ENCODE peak calls at places on chromosomes 16 and 17, in seven cellular contexts. F is AG04450; G is CD8-positive, alpha-beta memory T cell; A is effector memory CD4-positive, alpha-beta T cell; C is lower lobe of right lung; J is cardiac muscle cell; R is ovary. V is an unnamed sample.
A peak's percentile ranks its signal among the peaks of the same experiment; 100 is the strongest.

GRCh38 chr16:51327001-51327400 is 175.9 kb upstream of the SALL1 start:
- DNase-seq in F (peak; percentile 8), G (no peak), A (no peak), C (no peak), J (peak; percentile 58), R (no peak), V (no peak)

GRCh38 chr17:41748275-41748674 is 13.8 kb upstream of the HAP1 start:
- DNase-seq in F (no peak), G (no peak), A (no peak), C (no peak), J (no peak), R (no peak), V (no peak)

GRCh38 chr16:8908779-8909468 is 26.8 kb downstream of the LITAFD start:
- DNase-seq in F (no peak), G (no peak), A (no peak), C (no peak), J (no peak), R (no peak), V (no peak)

GRCh38 chr17:59513934-59514841 is 51.2 kb upstream of the DHX40 start:
- DNase-seq in F (peak; percentile 8), G (no peak), A (no peak), C (peak; percentile 94), J (peak; percentile 94), R (peak; percentile 91), V (peak; percentile 68)

GRCh38 chr17:18319604-18320256 is 4.6 kb downstream of the SMCR8 start:
- DNase-seq in F (peak; percentile 34), G (no peak), A (no peak), C (no peak), J (peak; percentile 77), R (no peak), V (peak; percentile 79)

GRCh38 chr17:80328620-80329380 is 68.1 kb downstream of the RNF213 start:
- DNase-seq in F (no peak), G (no peak), A (no peak), C (no peak), J (no peak), R (no peak), V (no peak)

GRCh38 chr16:6031102-6031501 is 933.5 kb upstream of the EEF2KMT start:
- DNase-seq in F (no peak), G (no peak), A (no peak), C (no peak), J (no peak), R (no peak), V (no peak)

GRCh38 chr16:66934138-66934838 is at the start of gene CIAO2B:
- DNase-seq in F (peak; percentile 43), G (peak; percentile 91), A (peak; percentile 80), C (peak; percentile 93), J (peak; percentile 90), R (peak; percentile 90), V (peak; percentile 90)

GRCh38 chr16:73140944-73141343 is 93.0 kb upstream of the ZFHX3 start:
- DNase-seq in F (no peak), G (no peak), A (no peak), C (no peak), J (no peak), R (no peak), V (no peak)

GRCh38 chr16:73145166-73145565 is 97.2 kb upstream of the ZFHX3 start:
- DNase-seq in F (no peak), G (no peak), A (no peak), C (no peak), J (no peak), R (no peak), V (no peak)

GRCh38 chr16:73142995-73143394 is 95.1 kb upstream of the ZFHX3 start:
- DNase-seq in F (no peak), G (no peak), A (no peak), C (no peak), J (no peak), R (no peak), V (no peak)

GRCh38 chr16:73142069-73142880 is 94.3 kb upstream of the ZFHX3 start:
- DNase-seq in F (no peak), G (no peak), A (no peak), C (no peak), J (no peak), R (no peak), V (no peak)

DNA sequence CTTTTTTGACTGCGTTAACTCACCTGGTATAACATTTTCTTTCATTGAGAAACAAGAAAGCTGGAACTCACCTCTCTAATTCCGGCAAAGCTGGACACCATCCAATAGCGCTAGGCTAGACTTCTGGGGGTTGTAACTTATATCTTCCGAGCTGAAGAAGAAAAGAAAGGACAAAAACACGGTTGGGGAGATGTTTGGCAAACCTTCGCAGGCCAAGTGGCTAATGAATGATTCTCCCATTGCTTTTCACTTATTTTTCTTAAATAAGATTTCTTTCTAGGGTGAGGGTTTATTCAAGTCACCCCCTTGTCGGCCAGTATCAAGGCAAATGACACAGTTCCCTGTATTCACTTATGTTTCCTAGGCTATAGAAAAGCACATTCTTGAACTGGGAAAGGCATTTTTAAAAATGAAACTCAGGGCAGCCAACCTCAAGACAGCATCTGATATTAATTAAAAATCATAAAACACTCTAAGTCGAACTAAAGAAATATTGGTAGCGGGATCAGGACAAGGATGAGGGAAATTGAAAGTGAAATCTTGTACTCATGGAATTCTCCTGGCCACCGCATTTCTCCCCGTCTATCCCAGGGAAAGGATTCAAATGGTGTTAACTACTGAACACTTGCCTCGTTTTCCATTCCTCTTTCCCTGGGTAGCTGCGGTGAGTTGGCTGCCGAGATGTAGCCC is 95.9 kb upstream of the ZFHX3 start:
- DNase-seq in F (no peak), G (no peak), A (no peak), C (no peak), J (peak; percentile 36), R (no peak), V (no peak)
- H3K27ac ChIP-seq in F (no peak overlapping the region), G (no peak overlapping the region), A (no peak overlapping the region), C (peak overlapping the region; percentile 20), J (no peak overlapping the region), R (no peak overlapping the region), V (no peak overlapping the region)

GRCh38 chr17:44384823-44385286 is 4.6 kb downstream of the ITGA2B start:
- DNase-seq in F (no peak), G (no peak), A (no peak), C (no peak), J (peak; percentile 25), R (no peak), V (no peak)

GRCh38 chr17:44383861-44384260 is 5.6 kb downstream of the ITGA2B start:
- DNase-seq in F (no peak), G (no peak), A (no peak), C (no peak), J (no peak), R (no peak), V (no peak)

GRCh38 chr17:44386182-44386525 is 3.3 kb downstream of the ITGA2B start:
- DNase-seq in F (no peak), G (no peak), A (no peak), C (no peak), J (no peak), R (no peak), V (no peak)

GRCh38 chr17:44384281-44384822 is 5.1 kb downstream of the ITGA2B start:
- DNase-seq in F (no peak), G (no peak), A (no peak), C (no peak), J (no peak), R (no peak), V (no peak)

GRCh38 chr17:44385287-44386181 is 3.9 kb downstream of the ITGA2B start:
- DNase-seq in F (peak; percentile 13), G (peak; percentile 81), A (peak; percentile 75), C (peak; percentile 88), J (peak; percentile 82), R (peak; percentile 92), V (peak; percentile 83)
- H3K27ac ChIP-seq in F (no peak overlapping the region), G (peak overlapping the region; percentile 54), A (peak overlapping the region; percentile 32), C (no peak overlapping the region), J (no peak overlapping the region), R (no peak overlapping the region), V (no peak overlapping the region)

DNA sequence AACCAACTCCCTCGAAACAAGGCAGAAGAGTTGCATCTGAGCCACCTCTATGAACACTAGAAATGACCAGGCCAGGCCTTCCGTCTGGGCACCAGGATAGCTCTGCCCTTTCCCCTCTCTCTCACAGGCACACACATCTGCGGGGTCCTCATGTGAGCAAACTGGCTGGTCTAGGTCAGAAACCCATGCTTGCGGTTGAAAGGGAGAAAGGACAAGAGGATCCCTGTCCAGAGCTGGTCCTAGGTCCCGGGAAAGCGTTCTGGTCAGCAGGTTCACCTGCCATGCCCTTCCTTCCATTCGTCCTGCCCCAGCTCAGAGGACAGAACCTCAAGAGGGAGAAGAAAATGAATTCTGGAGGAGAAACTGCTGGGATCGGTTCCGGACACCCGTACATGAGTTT is 2.7 kb downstream of the MNT start:
- DNase-seq in F (no peak), G (peak; percentile 39), A (no peak), C (no peak), J (no peak), R (no peak), V (no peak)
- H3K27ac ChIP-seq in F (peak overlapping the region; percentile 61), G (peak overlapping the region; percentile 33), A (peak overlapping the region; percentile 39), C (peak overlapping the region; percentile 100), J (peak overlapping the region; percentile 98), R (peak overlapping the region; percentile 84), V (no peak overlapping the region)

GRCh38 chr16:57873218-57873617 is 70.9 kb upstream of the KIFC3 start:
- DNase-seq in F (no peak), G (no peak), A (no peak), C (no peak), J (no peak), R (no peak), V (no peak)
- H3K27ac ChIP-seq in F (no peak overlapping the region), G (no peak overlapping the region), A (no peak overlapping the region), C (no peak overlapping the region), J (no peak overlapping the region), R (no peak overlapping the region), V (no peak overlapping the region)

DNA sequence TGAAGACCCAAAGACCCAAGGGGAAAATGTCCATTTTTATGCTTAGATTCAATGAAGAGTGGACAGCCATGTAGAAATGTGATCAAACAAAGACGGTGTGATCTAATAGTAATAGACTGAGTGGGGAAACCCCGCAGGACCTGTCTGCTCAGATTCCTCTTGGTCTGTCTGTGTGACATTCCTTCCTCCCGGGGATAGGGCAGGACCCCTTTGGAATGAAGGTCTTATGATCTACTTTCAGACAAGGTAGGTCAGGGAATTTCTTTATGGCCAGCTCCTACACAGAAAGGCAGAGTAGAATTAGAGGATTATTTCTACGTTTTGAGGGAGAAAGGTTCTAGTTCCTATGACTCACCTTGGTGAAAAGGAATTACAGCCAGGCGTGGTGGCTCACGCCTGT is 267.6 kb downstream of the STX8 start:
- DNase-seq in F (no peak), G (no peak), A (no peak), C (no peak), J (no peak), R (no peak), V (no peak)
- H3K27ac ChIP-seq in F (no peak overlapping the region), G (no peak overlapping the region), A (no peak overlapping the region), C (no peak overlapping the region), J (no peak overlapping the region), R (no peak overlapping the region), V (no peak overlapping the region)

GRCh38 chr17:77890771-77891170 is 67.7 kb upstream of the TNRC6C start:
- DNase-seq in F (no peak), G (peak; percentile 30), A (no peak), C (peak; percentile 31), J (no peak), R (no peak), V (no peak)
- H3K27ac ChIP-seq in F (no peak overlapping the region), G (no peak overlapping the region), A (no peak overlapping the region), C (no peak overlapping the region), J (no peak overlapping the region), R (no peak overlapping the region), V (no peak overlapping the region)

GRCh38 chr17:39208136-39208535 is 8.1 kb downstream of the RPL19 start:
- DNase-seq in F (no peak), G (no peak), A (no peak), C (peak; percentile 73), J (no peak), R (no peak), V (peak; percentile 72)
- H3K27ac ChIP-seq in F (no peak overlapping the region), G (no peak overlapping the region), A (no peak overlapping the region), C (no peak overlapping the region), J (no peak overlapping the region), R (no peak overlapping the region), V (no peak overlapping the region)

GRCh38 chr17:49035470-49036269 is 38.5 kb downstream of the IGF2BP1 start:
- DNase-seq in F (no peak), G (peak; percentile 50), A (no peak), C (peak; percentile 47), J (peak; percentile 66), R (no peak), V (peak; percentile 20)
- H3K27ac ChIP-seq in F (no peak overlapping the region), G (no peak overlapping the region), A (no peak overlapping the region), C (no peak overlapping the region), J (peak overlapping the region; percentile 82), R (no peak overlapping the region), V (no peak overlapping the region)